ENCODE peak calls at places on chromosomes 16 and 17, in four cellular contexts. One of them, this sample, is unnamed.

GRCh38 chr17:48637323-48638260 is 11.4 kb upstream of the HOXB9 start:
- DNase-seq in HCT116: no peak
- DNase-seq in thoracic aorta: no peak
- DNase-seq in HepG2: no peak
- DNase-seq in this sample: no peak

GRCh38 chr17:66627985-66628384 is 206.9 kb upstream of the CACNG5 start:
- DNase-seq in HCT116: no peak
- DNase-seq in thoracic aorta: no peak
- DNase-seq in HepG2: no peak
- DNase-seq in this sample: no peak

GRCh38 chr16:27444015-27444414 is 42.0 kb downstream of the IL21R start:
- DNase-seq in HCT116: no peak
- DNase-seq in thoracic aorta: no peak
- DNase-seq in HepG2: no peak
- DNase-seq in this sample: peak

GRCh38 chr17:46769531-46770438 is 48.7 kb downstream of the WNT3 start:
- DNase-seq in HCT116: no peak
- DNase-seq in thoracic aorta: no peak
- DNase-seq in HepG2: no peak
- DNase-seq in this sample: no peak

GRCh38 chr17:4973431-4973830 is 5.8 kb upstream of the SPAG7 start:
- DNase-seq in HCT116: no peak
- DNase-seq in thoracic aorta: no peak
- DNase-seq in HepG2: no peak
- DNase-seq in this sample: no peak

GRCh38 chr17:47203984-47204721 is 5.0 kb upstream of the MYL4 start:
- DNase-seq in HCT116: no peak
- DNase-seq in thoracic aorta: no peak
- DNase-seq in HepG2: no peak
- DNase-seq in this sample: no peak

GRCh38 chr17:56121661-56122060 is 31.6 kb upstream of the ANKFN1 start:
- DNase-seq in HCT116: no peak
- DNase-seq in thoracic aorta: no peak
- DNase-seq in HepG2: no peak
- DNase-seq in this sample: no peak

GRCh38 chr17:10357768-10358167 is 15.0 kb downstream of the MYH13 start:
- DNase-seq in HCT116: no peak
- DNase-seq in thoracic aorta: no peak
- DNase-seq in HepG2: no peak
- DNase-seq in this sample: no peak

GRCh38 chr17:55278173-55278748 is 13.5 kb downstream of the HLF start:
- DNase-seq in HCT116: no peak
- DNase-seq in thoracic aorta: no peak
- DNase-seq in HepG2: no peak
- DNase-seq in this sample: no peak

GRCh38 chr17:62592305-62593099 is 35.0 kb upstream of the MRC2 start:
- DNase-seq in HCT116: no peak
- DNase-seq in thoracic aorta: no peak
- DNase-seq in HepG2: no peak
- DNase-seq in this sample: no peak

GRCh38 chr17:77645441-77646430 is 312.8 kb upstream of the TNRC6C start:
- DNase-seq in HCT116: no peak
- DNase-seq in thoracic aorta: no peak
- DNase-seq in HepG2: no peak
- DNase-seq in this sample: no peak

GRCh38 chr17:17235212-17236174 is 1.5 kb downstream of the FLCN start:
- DNase-seq in HCT116: no peak
- DNase-seq in thoracic aorta: no peak
- DNase-seq in HepG2: peak
- DNase-seq in this sample: no peak

GRCh38 chr17:66525338-66525737 is 222.9 kb downstream of the PRKCA start:
- DNase-seq in HCT116: no peak
- DNase-seq in thoracic aorta: no peak
- DNase-seq in HepG2: no peak
- DNase-seq in this sample: no peak

GRCh38 chr16:12187939-12188673 is 211.6 kb downstream of the SNX29 start:
- DNase-seq in HCT116: no peak
- DNase-seq in thoracic aorta: no peak
- DNase-seq in HepG2: peak
- DNase-seq in this sample: no peak

GRCh38 chr17:32124985-32125847 is 17.1 kb upstream of the RHOT1 start:
- DNase-seq in HCT116: no peak
- DNase-seq in thoracic aorta: no peak
- DNase-seq in HepG2: no peak
- DNase-seq in this sample: no peak

GRCh38 chr16:55297910-55298175 is 26.2 kb upstream of the IRX6 start:
- DNase-seq in HCT116: no peak
- DNase-seq in thoracic aorta: no peak
- DNase-seq in HepG2: no peak
- DNase-seq in this sample: no peak

GRCh38 chr17:59093702-59094231 is 12.9 kb downstream of the TRIM37 start:
- DNase-seq in HCT116: no peak
- DNase-seq in thoracic aorta: no peak
- DNase-seq in HepG2: peak
- DNase-seq in this sample: no peak

GRCh38 chr17:77610980-77611641 is 347.4 kb upstream of the TNRC6C start:
- DNase-seq in HCT116: no peak
- DNase-seq in thoracic aorta: no peak
- DNase-seq in HepG2: no peak
- DNase-seq in this sample: peak

GRCh38 chr16:2250652-2251280 is 621 bp downstream of the ECI1 start:
- DNase-seq in HCT116: no peak
- DNase-seq in thoracic aorta: no peak
- DNase-seq in HepG2: no peak
- DNase-seq in this sample: no peak

GRCh38 chr17:72122668-72123495 is 2.1 kb downstream of the SOX9 start:
- DNase-seq in HCT116: no peak
- DNase-seq in thoracic aorta: no peak
- DNase-seq in HepG2: peak
- DNase-seq in this sample: no peak

GRCh38 chr17:7218166-7218565 is 1.5 kb downstream of the DLG4 start:
- DNase-seq in HCT116: no peak
- DNase-seq in thoracic aorta: no peak
- DNase-seq in HepG2: no peak
- DNase-seq in this sample: no peak

GRCh38 chr17:46115687-46116086 is 77.5 kb downstream of the KANSL1 start:
- DNase-seq in HCT116: no peak
- DNase-seq in thoracic aorta: no peak
- DNase-seq in HepG2: no peak
- DNase-seq in this sample: no peak

GRCh38 chr17:56708670-56709410 is 115.3 kb downstream of the NOG start:
- DNase-seq in HCT116: no peak
- DNase-seq in thoracic aorta: no peak
- DNase-seq in HepG2: no peak
- DNase-seq in this sample: no peak

GRCh38 chr16:57510016-57510871 is 24.0 kb upstream of the DOK4 start:
- DNase-seq in HCT116: no peak
- DNase-seq in thoracic aorta: no peak
- DNase-seq in HepG2: no peak
- DNase-seq in this sample: no peak

GRCh38 chr17:74601944-74602572 is 10.0 kb upstream of the CD300LD start:
- DNase-seq in HCT116: peak
- DNase-seq in thoracic aorta: no peak
- DNase-seq in HepG2: peak
- DNase-seq in this sample: no peak

GRCh38 chr17:58121925-58122324 is 26.3 kb upstream of the OR4D1 start:
- DNase-seq in HCT116: peak
- DNase-seq in thoracic aorta: no peak
- DNase-seq in HepG2: peak
- DNase-seq in this sample: no peak

DNA sequence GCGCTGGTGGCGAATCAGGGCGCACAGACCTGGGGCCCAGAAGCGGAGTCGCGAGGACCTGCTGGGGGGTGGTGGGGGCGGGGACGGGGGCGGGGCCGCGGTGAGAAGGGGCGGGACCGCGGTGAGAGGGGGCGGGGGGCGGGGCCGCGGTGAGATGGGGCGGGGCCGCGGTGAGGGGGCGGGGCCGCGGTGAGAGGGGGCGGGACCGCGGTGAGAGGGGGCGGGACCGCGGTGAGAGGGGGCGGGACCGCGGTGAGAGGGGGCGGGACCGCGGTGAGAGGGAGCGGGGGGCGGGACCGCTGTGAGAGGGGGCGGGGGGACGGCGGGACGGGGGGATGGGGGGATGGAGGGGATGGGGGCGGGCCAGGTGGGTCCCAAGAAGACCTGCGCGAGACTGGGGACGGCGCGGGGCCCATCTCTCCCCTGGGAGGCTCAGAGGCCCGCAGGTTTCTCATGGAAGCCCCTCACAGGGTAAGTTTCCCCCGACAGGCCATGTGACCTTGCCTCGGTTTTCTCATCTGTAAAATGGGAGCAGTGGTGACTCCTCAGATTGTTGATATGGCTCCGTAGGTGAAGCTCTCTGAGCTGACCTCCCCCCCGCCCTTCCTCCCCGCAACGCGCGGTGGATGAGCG is 28.6 kb upstream of the DBNDD1 start:
- DNase-seq in HCT116: no peak
- DNase-seq in thoracic aorta: no peak
- DNase-seq in HepG2: no peak
- DNase-seq in this sample: peak
- H3K4me3 ChIP-seq in HCT116: no peak
- H3K4me3 ChIP-seq in thoracic aorta: peak
- H3K4me3 ChIP-seq in HepG2: peak
- H3K4me3 ChIP-seq in this sample: peak

GRCh38 chr16:49441366-49441780 is 67.8 kb downstream of the C16orf78 start:
- DNase-seq in HCT116: no peak
- DNase-seq in thoracic aorta: no peak
- DNase-seq in HepG2: no peak
- DNase-seq in this sample: no peak
- TF ChIP-seq CTCF in HCT116: peak
- TF ChIP-seq CTCF in thoracic aorta: peak
- TF ChIP-seq CTCF in HepG2: no peak
- TF ChIP-seq CTCF in this sample: no peak

GRCh38 chr16:69479806-69480205 is 55.4 kb downstream of the CYB5B start:
- DNase-seq in HCT116: no peak
- DNase-seq in thoracic aorta: no peak
- DNase-seq in HepG2: no peak
- DNase-seq in this sample: no peak

GRCh38 chr16:69478685-69479084 is 54.3 kb downstream of the CYB5B start:
- DNase-seq in HCT116: no peak
- DNase-seq in thoracic aorta: no peak
- DNase-seq in HepG2: no peak
- DNase-seq in this sample: no peak

GRCh38 chr16:69483611-69484010 is 59.2 kb downstream of the CYB5B start:
- DNase-seq in HCT116: no peak
- DNase-seq in thoracic aorta: no peak
- DNase-seq in HepG2: no peak
- DNase-seq in this sample: no peak

GRCh38 chr16:69482410-69482951 is 58.1 kb downstream of the CYB5B start:
- DNase-seq in HCT116: no peak
- DNase-seq in thoracic aorta: peak
- DNase-seq in HepG2: no peak
- DNase-seq in this sample: peak

GRCh38 chr16:69481901-69482341 is 57.5 kb downstream of the CYB5B start:
- DNase-seq in HCT116: no peak
- DNase-seq in thoracic aorta: peak
- DNase-seq in HepG2: no peak
- DNase-seq in this sample: peak
- H3K27ac ChIP-seq in HCT116: peak
- H3K27ac ChIP-seq in thoracic aorta: peak
- H3K27ac ChIP-seq in HepG2: no peak
- H3K27ac ChIP-seq in this sample: peak

GRCh38 chr16:88940196-88941050 is 36.6 kb downstream of the CBFA2T3 start:
- DNase-seq in HCT116: no peak
- DNase-seq in thoracic aorta: no peak
- DNase-seq in HepG2: no peak
- DNase-seq in this sample: no peak
- H3K4me3 ChIP-seq in HCT116: peak
- H3K4me3 ChIP-seq in thoracic aorta: peak
- H3K4me3 ChIP-seq in HepG2: no peak
- H3K4me3 ChIP-seq in this sample: peak

DNA sequence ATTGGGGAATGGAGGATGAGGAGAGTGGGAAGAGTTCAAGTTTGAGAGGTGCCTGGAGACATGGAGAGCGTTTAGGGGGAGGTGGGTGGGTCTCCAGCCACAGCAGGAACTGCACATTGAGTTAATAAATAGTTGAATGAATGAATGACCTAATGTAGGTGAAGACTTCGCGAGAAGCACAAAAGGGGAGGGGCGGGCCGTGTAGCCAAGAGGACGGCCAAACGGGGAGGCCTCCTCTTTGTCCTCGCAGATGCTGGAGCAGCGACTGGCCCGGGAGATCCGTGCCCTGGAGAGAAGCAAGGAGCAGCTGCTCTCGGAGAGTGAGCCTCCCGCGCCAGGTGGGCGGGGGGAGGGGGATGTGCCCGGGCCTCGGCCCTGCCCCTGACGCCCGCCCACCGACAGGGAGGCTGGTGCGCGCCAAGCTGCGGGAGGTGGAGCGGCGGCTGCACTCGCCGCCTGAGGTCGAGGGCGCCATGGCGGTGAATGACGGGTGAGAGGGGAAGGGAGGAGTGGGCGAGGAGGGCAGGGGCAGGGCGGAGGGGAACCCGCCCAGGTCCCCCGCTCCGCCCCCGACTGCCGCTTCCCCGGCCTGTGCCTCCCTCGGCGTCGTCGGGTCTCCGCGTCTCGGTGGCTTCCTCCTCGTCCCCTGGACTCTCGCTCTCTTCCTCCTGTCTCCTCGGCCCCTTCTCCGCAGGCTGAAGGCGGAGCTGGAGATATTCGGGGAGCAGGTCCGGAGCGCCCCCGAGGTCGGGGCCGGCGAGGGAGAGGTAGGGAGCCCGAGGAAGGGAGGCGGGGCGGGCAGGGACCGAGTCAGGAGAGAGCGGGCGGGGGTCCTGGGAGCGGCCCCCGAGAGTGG is 12.9 kb downstream of the SYCE1L start:
- DNase-seq in HCT116: no peak
- DNase-seq in thoracic aorta: no peak
- DNase-seq in HepG2: no peak
- DNase-seq in this sample: no peak
- TF ChIP-seq CTCF in HCT116: no peak
- TF ChIP-seq CTCF in thoracic aorta: no peak
- TF ChIP-seq CTCF in HepG2: no peak
- TF ChIP-seq CTCF in this sample: no peak

DNA sequence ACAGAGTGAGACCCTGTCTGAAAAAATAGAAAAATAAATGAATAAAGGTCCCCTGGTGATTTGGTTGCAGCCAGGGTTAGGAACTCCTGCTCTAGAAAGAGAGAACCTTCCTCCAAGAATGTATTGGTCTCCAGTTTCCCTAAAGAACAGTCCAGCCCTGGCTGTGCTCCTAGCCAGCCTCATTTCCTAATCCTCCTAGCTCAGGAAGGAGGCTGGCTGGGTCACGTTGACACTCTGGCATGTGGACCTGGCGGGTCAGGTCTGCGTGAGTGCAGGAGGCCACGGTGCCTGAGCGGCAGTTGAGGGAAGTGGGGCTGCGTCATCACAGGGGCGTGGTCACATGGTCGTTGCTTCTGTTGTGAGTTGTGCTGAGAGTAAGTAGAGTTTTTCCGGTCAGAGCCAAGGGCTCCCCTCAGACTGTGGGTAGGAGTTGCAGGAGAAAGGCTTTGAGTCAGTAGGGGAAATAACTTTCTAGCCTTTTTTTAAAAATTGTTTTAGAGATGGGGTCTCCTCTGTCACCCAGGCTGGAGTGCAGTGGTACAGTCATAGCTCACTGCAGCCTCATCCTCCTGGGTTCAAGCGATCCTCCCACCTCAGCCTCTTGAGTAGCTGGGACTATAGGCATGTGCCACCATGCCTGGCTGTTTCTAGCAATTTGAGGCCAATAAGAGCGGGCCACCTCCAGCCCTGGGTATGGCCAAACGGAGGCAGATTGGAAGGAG is 194.0 kb upstream of the CIBAR2 start:
- DNase-seq in HCT116: peak
- DNase-seq in thoracic aorta: peak
- DNase-seq in HepG2: peak
- DNase-seq in this sample: peak
- H3K27ac ChIP-seq in HCT116: peak
- H3K27ac ChIP-seq in thoracic aorta: peak
- H3K27ac ChIP-seq in HepG2: peak
- H3K27ac ChIP-seq in this sample: peak